ENCODE peak calls at places on chromosome 9, in five cellular contexts. Q is epithelial cell of esophagus, L is heart right ventricle, C is omental fat pad, I is GM20000. M is an unnamed sample.

GRCh38 chr9:113261917-113262671 is 13.3 kb downstream of the CDC26 start:
- DNase-seq in L (no peak), C (no peak), Q (no peak), I (no peak), M (no peak)

GRCh38 chr9:95486318-95486717 is 30.5 kb downstream of the PTCH1 start:
- DNase-seq in I (no peak), C (no peak), Q (no peak), L (no peak), M (no peak)

GRCh38 chr9:132931178-132931735 is 13.2 kb downstream of the TSC1 start:
- DNase-seq in Q (no peak), L (no peak), I (no peak), C (no peak), M (no peak)

GRCh38 chr9:81022177-81022576 is 667.2 kb downstream of the TLE1 start:
- DNase-seq in I (no peak), L (no peak), C (no peak), Q (no peak), M (no peak)

GRCh38 chr9:96183751-96184150 is 118.2 kb downstream of the HSD17B3 start:
- DNase-seq in I (no peak), C (no peak), Q (no peak), L (no peak), M (no peak)

GRCh38 chr9:20472646-20473045 is 149.7 kb downstream of the MLLT3 start:
- DNase-seq in L (no peak), Q (no peak), I (no peak), C (no peak), M (no peak)

GRCh38 chr9:2241461-2241874 is 226.3 kb downstream of the SMARCA2 start:
- DNase-seq in L (peak), Q (peak), C (no peak), I (peak), M (no peak)

GRCh38 chr9:95133351-95133724 is 184.2 kb downstream of the FANCC start:
- DNase-seq in L (no peak), C (no peak), Q (no peak), I (no peak), M (no peak)

GRCh38 chr9:14992516-14992915 is 82.3 kb upstream of the FREM1 start:
- DNase-seq in Q (no peak), I (no peak), C (no peak), L (no peak), M (no peak)

GRCh38 chr9:136204838-136205706 is at the start of gene LHX3:
- DNase-seq in I (peak), C (no peak), Q (peak), L (no peak), M (no peak)

GRCh38 chr9:96501981-96502833 is 52.2 kb downstream of the HABP4 start:
- DNase-seq in C (no peak), Q (no peak), L (no peak), I (no peak), M (no peak)

GRCh38 chr9:28215921-28216320 is 642.6 kb upstream of the C9orf72 start:
- DNase-seq in Q (no peak), L (no peak), C (no peak), I (no peak), M (no peak)

GRCh38 chr9:27303219-27303618 is 6.3 kb upstream of the EQTN start:
- DNase-seq in I (no peak), C (no peak), Q (no peak), L (no peak), M (no peak)

GRCh38 chr9:33465096-33465495 is 8.6 kb downstream of the NOL6 start:
- DNase-seq in L (no peak), Q (no peak), C (no peak), I (no peak), M (no peak)

GRCh38 chr9:68779558-68780376 is 74.7 kb downstream of the PIP5K1B start:
- DNase-seq in C (peak), L (peak), I (peak), Q (peak), M (peak)

GRCh38 chr9:120567874-120568273 is 12.1 kb downstream of the CDK5RAP2 start:
- DNase-seq in I (no peak), L (no peak), C (no peak), Q (no peak), M (no peak)

GRCh38 chr9:14340536-14340935 is 26.6 kb upstream of the NFIB start:
- DNase-seq in I (no peak), C (no peak), Q (no peak), L (no peak), M (no peak)

GRCh38 chr9:126558051-126558665 is 55.6 kb upstream of the LMX1B start:
- DNase-seq in C (peak), Q (peak), I (peak), L (peak), M (no peak)

GRCh38 chr9:116959775-116960174 is 272.7 kb downstream of the TRIM32 start:
- DNase-seq in C (no peak), I (peak), L (no peak), Q (peak), M (no peak)

GRCh38 chr9:14314929-14315753 is 1.2 kb upstream of the NFIB start:
- DNase-seq in L (peak), I (peak), C (no peak), Q (peak), M (no peak)

GRCh38 chr9:69945671-69946141 is 97.9 kb upstream of the MAMDC2 start:
- DNase-seq in Q (no peak), I (no peak), C (peak), L (peak), M (peak)

GRCh38 chr9:115022760-115023434 is 92.5 kb upstream of the TNFSF8 start:
- DNase-seq in Q (no peak), L (no peak), C (no peak), I (no peak), M (peak)

GRCh38 chr9:38240051-38240450 is 152.5 kb upstream of the ALDH1B1 start:
- DNase-seq in I (no peak), Q (no peak), L (no peak), C (no peak), M (no peak)

GRCh38 chr9:80605129-80605528 is 1033.4 kb downstream of the TLE4 start:
- DNase-seq in I (no peak), Q (peak), C (no peak), L (no peak), M (no peak)

GRCh38 chr9:124259273-124260078 is 1.7 kb downstream of the NEK6 start:
- DNase-seq in C (peak), Q (peak), L (peak), I (no peak), M (peak)

GRCh38 chr9:98774746-98775145 is 21.6 kb downstream of the ANKS6 start:
- DNase-seq in L (no peak), I (no peak), C (no peak), Q (peak), M (no peak)

GRCh38 chr9:131432597-131433301 is 38.9 kb downstream of the PRRC2B start:
- DNase-seq in Q (peak), C (no peak), L (no peak), I (no peak), M (peak)

GRCh38 chr9:79664375-79664825 is 92.6 kb downstream of the TLE4 start:
- DNase-seq in C (no peak), L (no peak), I (no peak), Q (no peak), M (no peak)

GRCh38 chr9:88949425-88949824 is 41.8 kb upstream of the S1PR3 start:
- DNase-seq in Q (no peak), L (peak), I (no peak), C (no peak), M (no peak)

GRCh38 chr9:137784046-137784445 is 93.5 kb upstream of the CACNA1B start:
- DNase-seq in Q (no peak), I (no peak), C (no peak), L (no peak), M (no peak)

GRCh38 chr9:79054500-79054899 is 517.3 kb upstream of the TLE4 start:
- DNase-seq in C (no peak), Q (no peak), I (no peak), L (no peak), M (no peak)

GRCh38 chr9:37961346-37961745 is 57.4 kb upstream of the SLC25A51 start:
- DNase-seq in I (no peak), Q (no peak), C (no peak), L (no peak), M (no peak)

GRCh38 chr9:3916984-3917383 is 382.9 kb downstream of the GLIS3 start:
- DNase-seq in I (no peak), Q (no peak), C (no peak), L (no peak), M (no peak)

GRCh38 chr9:134775552-134775951 is 105.1 kb upstream of the FCN2 start:
- DNase-seq in L (no peak), Q (no peak), I (no peak), C (no peak), M (peak)

GRCh38 chr9:136538599-136539426 is 7.0 kb downstream of the NOTCH1 start:
- DNase-seq in C (no peak), I (peak), Q (peak), L (peak), M (no peak)

GRCh38 chr9:136020206-136020605 is 59.0 kb upstream of the UBAC1 start:
- DNase-seq in C (no peak), I (no peak), Q (no peak), L (no peak), M (no peak)

GRCh38 chr9:111833941-111834340 is 39.2 kb upstream of the SHOC1 start:
- DNase-seq in L (no peak), C (no peak), Q (peak), I (no peak), M (no peak)

GRCh38 chr9:111831371-111832108 is 36.8 kb upstream of the SHOC1 start:
- DNase-seq in C (no peak), L (no peak), I (no peak), Q (peak), M (no peak)

GRCh38 chr9:111832428-111832827 is 37.7 kb upstream of the SHOC1 start:
- DNase-seq in L (no peak), Q (peak), C (no peak), I (no peak), M (no peak)

GRCh38 chr9:111825468-111826145 is 30.9 kb upstream of the SHOC1 start:
- DNase-seq in L (no peak), I (no peak), C (no peak), Q (peak), M (no peak)

DNA sequence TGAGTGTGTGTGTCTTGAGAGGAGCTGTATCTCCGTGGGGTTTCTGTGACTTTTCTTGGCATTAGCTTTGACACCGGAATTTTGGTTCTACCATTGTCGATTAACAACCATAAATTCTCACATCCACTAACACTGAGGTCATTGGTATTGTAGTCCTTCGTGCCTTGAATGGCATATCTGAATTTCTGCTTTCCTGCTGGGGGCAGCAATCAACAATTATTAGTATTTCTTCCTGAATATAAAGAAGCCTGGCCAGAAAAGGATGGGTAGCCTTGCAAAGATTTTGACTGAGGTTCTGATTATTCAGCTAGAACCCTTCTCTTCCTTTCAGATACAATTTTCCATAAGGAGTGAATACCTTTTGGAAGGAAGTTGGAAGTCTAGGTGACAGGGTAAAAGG is 33.5 kb upstream of the SHOC1 start:
- DNase-seq in I (no peak), L (no peak), Q (peak), C (no peak), M (no peak)
- TF ChIP-seq CTCF in I (no peak), L (peak), Q (no peak), C (no peak), M (peak)

GRCh38 chr9:1216532-1216931 is 166.4 kb downstream of the DMRT2 start:
- DNase-seq in C (no peak), I (no peak), Q (peak), L (no peak), M (no peak)

GRCh38 chr9:1208185-1208584 is 158.0 kb downstream of the DMRT2 start:
- DNase-seq in Q (no peak), C (no peak), I (no peak), L (no peak), M (peak)

GRCh38 chr9:1207681-1208080 is 157.5 kb downstream of the DMRT2 start:
- DNase-seq in L (no peak), C (no peak), I (no peak), Q (peak), M (peak)

DNA sequence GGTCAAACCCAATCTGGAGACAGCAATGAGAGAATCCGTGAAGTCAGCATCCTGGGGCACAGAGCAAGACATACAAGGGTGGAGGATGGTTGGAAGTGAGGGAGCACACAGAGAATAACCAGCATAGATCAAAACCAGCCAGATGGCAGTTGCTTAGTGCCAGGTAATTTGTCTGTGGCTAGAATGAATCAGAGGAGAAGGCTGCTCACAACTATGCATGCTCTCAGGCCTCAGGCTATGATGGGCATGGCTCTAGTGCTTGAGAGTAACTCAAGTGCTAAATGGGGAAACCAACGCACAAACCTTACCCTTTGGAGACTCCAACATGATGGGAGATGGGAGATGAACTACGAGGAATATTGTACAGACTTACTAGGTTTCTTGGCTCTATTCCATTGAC is 160.8 kb downstream of the DMRT2 start:
- DNase-seq in C (no peak), Q (peak), L (no peak), I (no peak), M (no peak)
- TF ChIP-seq CTCF in C (no peak), Q (no peak), L (no peak), I (no peak), M (no peak)

DNA sequence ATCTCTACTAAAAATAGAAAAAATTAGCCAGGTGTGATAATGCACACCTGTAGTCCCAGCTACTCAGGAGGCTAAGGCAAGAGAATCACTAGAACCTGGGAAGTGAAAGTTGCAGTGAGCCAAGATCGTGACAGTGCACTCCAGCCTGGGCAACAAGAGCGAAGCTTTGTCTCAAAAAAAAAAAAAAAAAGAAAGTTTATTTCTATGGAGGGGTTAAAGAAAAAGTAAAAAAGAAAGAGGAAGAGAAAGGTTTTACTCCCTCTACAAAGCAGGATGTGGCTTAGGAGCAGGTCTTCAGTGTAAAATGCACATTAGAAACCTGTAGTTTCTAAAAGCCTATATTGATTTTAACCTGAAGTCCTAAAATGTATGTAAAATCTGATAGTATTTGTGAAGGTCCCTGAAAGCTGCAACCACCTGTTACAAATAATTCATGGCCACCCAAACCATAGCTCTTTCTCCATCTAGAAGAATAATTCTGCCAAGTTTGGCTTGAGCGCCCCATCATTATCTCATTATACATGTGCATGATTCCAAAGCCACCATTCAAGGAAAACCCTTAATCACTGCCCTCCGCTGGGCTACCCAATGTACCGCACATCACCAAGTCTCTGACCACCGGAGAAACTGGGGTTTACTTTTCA is 3.4 kb downstream of the FNBP1 start:
- DNase-seq in I (peak), L (no peak), Q (no peak), C (no peak), M (no peak)
- TF ChIP-seq CTCF in I (no peak), L (no peak), Q (no peak), C (no peak), M (peak)

DNA sequence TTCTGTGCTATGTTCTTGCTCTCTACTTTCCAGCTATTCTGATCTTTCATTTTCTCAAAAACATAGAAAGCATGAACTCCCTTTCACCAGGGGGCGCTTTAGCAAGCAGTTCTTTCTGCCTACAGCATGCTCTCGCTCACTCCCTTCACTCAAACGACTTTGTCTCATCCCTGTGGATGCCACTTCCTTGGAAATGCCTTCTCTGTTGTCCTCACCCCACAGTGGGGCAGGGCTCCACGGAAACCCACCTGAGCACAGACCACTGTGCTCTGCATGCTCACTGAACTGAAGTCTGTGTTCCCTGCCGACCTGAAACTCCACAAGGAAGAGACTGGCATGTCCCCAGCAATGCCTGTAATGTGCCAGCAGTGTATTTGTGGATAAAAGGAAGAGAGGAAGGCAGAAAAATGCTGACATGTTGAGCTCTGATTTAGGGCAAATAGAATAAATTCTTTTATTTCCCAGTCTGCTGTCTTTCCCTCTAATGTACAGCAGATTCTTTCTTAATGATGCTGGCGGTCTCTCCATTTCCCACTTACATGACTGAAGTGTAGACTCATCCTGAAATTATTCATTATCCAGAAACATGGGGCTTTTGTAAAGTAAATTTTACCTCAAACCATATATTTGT is 4.9 kb upstream of the ROR2 start:
- DNase-seq in I (peak), C (peak), L (no peak), Q (peak), M (peak)
- TF ChIP-seq CTCF in I (peak), C (no peak), L (peak), Q (peak), M (peak)

GRCh38 chr9:129480227-129480626 is 140.7 kb downstream of the C9orf50 start:
- DNase-seq in C (no peak), Q (no peak), I (no peak), L (no peak), M (no peak)

GRCh38 chr9:129478461-129478860 is 142.4 kb downstream of the C9orf50 start:
- DNase-seq in L (no peak), I (no peak), C (no peak), Q (no peak), M (no peak)

GRCh38 chr9:129474740-129475404 is 146.0 kb downstream of the C9orf50 start:
- DNase-seq in Q (no peak), I (no peak), C (no peak), L (no peak), M (no peak)

GRCh38 chr9:129479217-129480011 is 141.5 kb downstream of the C9orf50 start:
- DNase-seq in I (no peak), Q (no peak), L (no peak), C (no peak), M (no peak)

DNA sequence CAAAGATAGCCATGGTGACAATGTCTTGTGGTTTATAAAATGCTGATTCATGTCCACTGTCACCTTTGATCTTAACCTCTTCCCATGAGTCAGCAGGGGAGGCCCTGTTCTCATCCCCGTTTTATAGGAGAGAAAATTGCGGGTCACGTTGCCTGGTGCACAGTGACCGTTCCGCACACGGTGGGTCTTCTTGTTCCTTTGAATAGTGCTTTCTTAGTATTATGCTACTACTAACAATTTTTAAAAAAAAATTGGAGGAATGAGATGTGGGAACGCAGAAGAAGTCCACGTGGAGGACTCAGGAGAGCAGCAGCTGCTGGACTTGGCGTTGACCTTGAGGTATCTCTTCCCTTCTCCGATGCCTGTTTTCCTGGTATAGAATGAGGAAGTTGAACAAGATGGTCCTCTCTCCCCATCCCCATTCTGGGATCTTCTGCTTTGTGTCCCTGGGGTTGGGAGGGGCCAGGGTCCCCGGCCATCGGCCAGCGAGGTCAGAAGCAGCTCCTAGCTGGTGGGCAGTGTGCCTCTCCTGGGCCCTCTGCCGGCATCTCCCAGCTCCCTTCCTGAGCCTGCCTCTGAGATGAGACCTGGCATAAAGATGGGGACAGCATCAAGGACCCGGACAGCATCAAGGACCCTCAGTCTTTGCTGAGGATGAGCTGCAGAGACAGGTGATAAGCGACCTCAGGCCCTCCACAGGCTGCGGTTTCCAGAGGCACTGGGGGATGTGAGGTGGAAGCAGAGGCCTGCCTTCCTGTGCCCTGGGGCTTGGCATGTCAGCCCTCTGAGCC is 143.9 kb downstream of the C9orf50 start:
- DNase-seq in I (no peak), Q (no peak), L (no peak), C (no peak), M (no peak)
- TF ChIP-seq CTCF in I (no peak), Q (no peak), L (no peak), C (no peak), M (peak)